ENCODE peak calls at places on chromosome 18, in six cellular contexts. V, R, D, I, B and C are unnamed samples.

GRCh38 chr18:12010187-12010802 is 29.0 kb downstream of the IMPA2 start:
- DNase-seq in I (no peak), R (no peak), D (no peak), V (no peak), B (no peak), C (no peak)

GRCh38 chr18:45050712-45051639 is 370.3 kb downstream of the SETBP1 start:
- DNase-seq in R (no peak), V (no peak), I (no peak), B (no peak), D (no peak), C (no peak)

GRCh38 chr18:69958422-69958821 is 10.7 kb upstream of the CD226 start:
- DNase-seq in I (no peak), D (no peak), R (no peak), V (no peak), B (no peak), C (no peak)

GRCh38 chr18:60910534-60910933 is 422.7 kb upstream of the CDH20 start:
- DNase-seq in R (no peak), I (no peak), B (no peak), D (no peak), V (no peak), C (no peak)

GRCh38 chr18:1648715-1649114 is 744.0 kb downstream of the ADCYAP1 start:
- DNase-seq in I (no peak), V (no peak), B (no peak), R (no peak), D (no peak), C (no peak)

GRCh38 chr18:64659186-64659585 is 510.3 kb upstream of the LINC00305 start:
- DNase-seq in V (no peak), D (no peak), B (no peak), I (no peak), R (no peak), C (no peak)

GRCh38 chr18:54263904-54264336 is 5.4 kb upstream of the POLI start:
- DNase-seq in R (no peak), V (no peak), I (no peak), B (no peak), D (no peak), C (no peak)

GRCh38 chr18:42931501-42931900 is 184.0 kb downstream of the RIT2 start:
- DNase-seq in I (no peak), R (no peak), B (peak), V (no peak), D (no peak), C (no peak)

GRCh38 chr18:57353940-57354461 is 1.6 kb downstream of the ST8SIA3 start:
- DNase-seq in V (no peak), R (no peak), D (no peak), B (peak), I (no peak), C (peak)

GRCh38 chr18:11052800-11053199 is 96.6 kb downstream of the PIEZO2 start:
- DNase-seq in B (no peak), R (no peak), I (no peak), V (no peak), D (no peak), C (no peak)

GRCh38 chr18:60549338-60549960 is 176.9 kb upstream of the MC4R start:
- DNase-seq in R (no peak), B (no peak), I (no peak), V (peak), D (no peak), C (peak)

GRCh38 chr18:34965108-34965507 is 76.1 kb upstream of the MAPRE2 start:
- DNase-seq in B (no peak), R (no peak), D (no peak), V (no peak), I (no peak), C (no peak)

GRCh38 chr18:8562065-8562464 is 47.2 kb upstream of the RAB12 start:
- DNase-seq in I (no peak), V (no peak), B (no peak), D (no peak), R (no peak), C (no peak)

GRCh38 chr18:9849407-9849961 is 36.3 kb upstream of the TXNDC2 start:
- DNase-seq in B (peak), R (no peak), I (peak), V (no peak), D (no peak), C (peak)

GRCh38 chr18:69217271-69217670 is 183.4 kb upstream of the DOK6 start:
- DNase-seq in V (no peak), B (no peak), R (no peak), D (no peak), I (no peak), C (no peak)

GRCh38 chr18:40414155-40414754 is 1540.8 kb upstream of the PIK3C3 start:
- DNase-seq in V (no peak), I (no peak), R (no peak), D (no peak), B (no peak), C (no peak)

GRCh38 chr18:44796505-44797198 is 116.0 kb downstream of the SETBP1 start:
- DNase-seq in V (no peak), D (no peak), I (no peak), B (no peak), R (no peak), C (no peak)

GRCh38 chr18:55900380-55900779 is 312.4 kb upstream of the TCF4 start:
- DNase-seq in B (no peak), R (no peak), D (no peak), I (no peak), V (no peak), C (no peak)

GRCh38 chr18:9531791-9532410 is 56.6 kb downstream of the RALBP1 start:
- DNase-seq in R (no peak), I (no peak), B (no peak), V (no peak), D (no peak), C (no peak)

DNA sequence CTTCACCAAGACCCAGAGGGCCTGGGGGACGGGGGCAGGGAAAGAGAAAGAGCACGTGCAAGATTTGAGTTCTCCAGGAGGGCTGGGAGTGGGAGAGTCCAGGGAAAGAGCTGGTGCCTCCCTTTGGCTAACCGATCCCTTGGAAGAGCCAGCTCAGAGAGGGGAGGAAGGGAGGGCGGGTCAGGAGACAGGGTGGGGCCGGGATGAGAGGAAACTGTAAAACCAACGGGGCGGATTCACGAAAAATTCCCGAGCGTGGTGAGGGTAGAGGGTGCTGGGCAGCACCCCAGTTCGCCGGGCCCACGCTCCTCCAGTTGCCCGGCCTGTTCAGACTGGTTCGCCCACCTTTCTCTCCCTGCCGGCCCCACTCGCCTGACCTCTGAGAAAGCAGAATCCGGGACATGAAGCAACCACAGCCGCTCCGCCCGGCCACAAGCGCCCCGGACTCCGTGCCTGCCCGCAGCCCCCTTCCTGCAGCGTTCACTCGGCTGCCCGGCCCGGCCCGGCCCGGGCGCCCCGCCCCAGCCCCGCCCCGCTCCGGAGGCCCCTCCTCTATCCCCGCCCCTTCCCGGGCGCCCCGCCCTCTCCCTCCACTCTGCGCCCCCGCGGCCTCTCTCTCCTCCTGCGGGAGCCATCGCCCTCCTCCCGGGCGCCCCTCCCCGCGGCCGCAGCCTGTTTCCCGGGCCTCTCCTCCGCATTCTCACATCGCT is 230.9 kb upstream of the SMAD2 start:
- DNase-seq in D (peak), V (no peak), I (peak), R (peak), B (peak), C (peak)
- TF ChIP-seq POLR2A in D (peak), V (no peak), I (no peak), R (no peak), B (peak), C (no peak)

GRCh38 chr18:14029512-14029911 is 102.7 kb downstream of the ZNF519 start:
- DNase-seq in I (no peak), B (no peak), V (no peak), R (no peak), D (no peak), C (no peak)

GRCh38 chr18:14025306-14025940 is 106.8 kb downstream of the ZNF519 start:
- DNase-seq in R (no peak), I (no peak), V (no peak), B (no peak), D (no peak), C (no peak)

DNA sequence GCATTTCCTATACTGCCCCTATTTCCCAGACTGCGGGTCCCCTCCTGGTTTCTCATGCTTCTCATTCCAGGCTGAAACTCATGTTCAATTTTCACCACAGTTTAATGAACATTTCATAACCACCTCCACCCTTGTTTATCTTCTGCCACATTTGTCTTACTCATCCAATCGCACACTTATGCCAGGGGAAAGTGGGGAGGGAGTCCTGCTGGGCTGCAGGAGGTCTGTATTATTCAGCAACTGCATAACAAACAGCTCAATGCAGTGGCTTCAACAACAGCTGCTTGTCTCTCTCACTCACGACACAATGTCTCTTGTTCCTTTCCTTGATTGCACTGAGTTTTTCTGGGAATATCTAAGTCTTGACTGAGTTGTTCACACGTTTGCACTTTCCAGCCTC is 106.0 kb downstream of the ZNF519 start:
- DNase-seq in D (no peak), I (no peak), B (no peak), V (no peak), R (no peak), C (peak)
- TF ChIP-seq POLR2A in D (no peak), I (no peak), B (no peak), V (no peak), R (no peak), C (no peak)

DNA sequence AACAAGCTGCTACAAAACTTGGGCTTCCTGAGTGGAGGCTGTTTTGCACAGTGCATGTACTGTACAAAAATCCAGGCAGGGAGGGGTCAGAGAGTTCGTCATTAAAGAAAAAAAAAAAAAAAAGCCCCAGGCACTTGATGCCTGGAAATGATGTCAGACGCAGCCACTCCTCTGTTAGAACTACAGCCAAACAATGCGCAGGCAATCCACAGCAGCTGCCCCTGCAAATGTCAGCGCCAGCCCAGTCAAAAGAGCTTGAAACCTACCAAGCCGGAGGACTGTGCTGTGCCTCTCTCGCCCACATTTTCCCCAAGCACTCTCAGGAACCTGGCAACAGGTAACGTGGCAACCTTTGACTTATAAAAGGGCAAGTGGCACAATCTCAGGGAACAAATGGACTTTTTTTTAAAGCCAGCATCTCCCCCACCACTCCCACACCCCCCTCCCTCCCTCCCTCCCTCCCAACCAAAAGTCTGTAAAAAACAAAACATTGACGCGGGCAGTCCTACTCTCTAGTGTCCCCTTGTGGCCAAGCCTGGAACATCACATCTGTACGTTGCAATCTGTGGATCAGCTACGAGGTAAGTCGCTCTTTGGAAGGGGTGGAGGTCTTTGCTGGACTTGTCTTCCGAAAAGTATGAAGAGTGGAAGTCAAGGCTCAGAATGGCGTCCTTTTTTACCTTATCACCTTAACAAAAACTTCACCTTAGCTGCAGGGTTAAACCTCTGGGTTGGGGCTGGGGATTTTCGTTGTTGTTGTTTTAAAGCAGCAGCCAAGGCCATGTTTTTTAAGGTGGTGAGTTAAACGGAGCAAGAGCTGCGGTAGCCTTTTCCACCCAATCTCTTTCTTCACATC is 144.2 kb downstream of the TGIF1 start:
- DNase-seq in B (peak), D (peak), I (peak), R (peak), V (peak), C (peak)
- TF ChIP-seq POLR2A in B (peak), D (peak), I (no peak), R (no peak), V (no peak), C (peak)

GRCh38 chr18:63162271-63163014 is 157.1 kb downstream of the BCL2 start:
- DNase-seq in I (peak), R (no peak), V (no peak), D (no peak), B (no peak), C (no peak)
- TF ChIP-seq POLR2A in I (no peak), R (no peak), V (no peak), D (no peak), B (no peak), C (no peak)

GRCh38 chr18:58865009-58865345 is 300 bp downstream of the ZNF532 start:
- DNase-seq in B (no peak), I (no peak), V (no peak), R (no peak), D (no peak), C (no peak)

GRCh38 chr18:58862404-58862803 is 2.3 kb upstream of the ZNF532 start:
- DNase-seq in I (no peak), R (no peak), D (no peak), B (no peak), V (no peak), C (no peak)

GRCh38 chr18:58862851-58863538 is 1.7 kb upstream of the ZNF532 start:
- DNase-seq in I (peak), R (no peak), V (peak), D (no peak), B (peak), C (peak)

GRCh38 chr18:58861853-58862252 is 2.8 kb upstream of the ZNF532 start:
- DNase-seq in B (no peak), D (no peak), V (no peak), I (no peak), R (no peak), C (no peak)

GRCh38 chr18:58863539-58864145 is 1.0 kb upstream of the ZNF532 start:
- DNase-seq in D (no peak), I (peak), B (peak), R (no peak), V (no peak), C (peak)
- TF ChIP-seq POLR2A in D (peak), I (no peak), B (no peak), R (no peak), V (no peak), C (no peak)

GRCh38 chr18:21602302-21602592 is 1.7 kb upstream of the ESCO1 start:
- DNase-seq in B (no peak), R (no peak), D (no peak), I (no peak), V (no peak), C (no peak)

GRCh38 chr18:21597616-21598015 is 2.9 kb downstream of the ESCO1 start:
- DNase-seq in B (no peak), D (no peak), R (no peak), V (no peak), I (no peak), C (no peak)

GRCh38 chr18:21598726-21599584 is 1.5 kb downstream of the ESCO1 start:
- DNase-seq in D (no peak), B (no peak), I (peak), R (no peak), V (peak), C (peak)

GRCh38 chr18:21599585-21600525 is 649 bp downstream of the ESCO1 start:
- DNase-seq in B (peak), I (peak), D (no peak), R (peak), V (no peak), C (peak)

GRCh38 chr18:21600526-21601410 is at the start of gene ESCO1:
- DNase-seq in D (peak), V (peak), I (peak), B (peak), R (peak), C (peak)
- TF ChIP-seq POLR2A in D (peak), V (no peak), I (no peak), B (peak), R (peak), C (peak)

GRCh38 chr18:25990473-25990872 is 99.9 kb downstream of the SS18 start:
- DNase-seq in D (no peak), V (no peak), B (no peak), I (no peak), R (no peak), C (peak)

GRCh38 chr18:25998461-25998860 is 92.0 kb downstream of the SS18 start:
- DNase-seq in V (no peak), I (no peak), R (no peak), B (no peak), D (no peak), C (no peak)

GRCh38 chr18:25992566-25992965 is 97.8 kb downstream of the SS18 start:
- DNase-seq in R (no peak), B (no peak), D (no peak), V (no peak), I (no peak), C (no peak)
- TF ChIP-seq POLR2A in R (no peak), B (no peak), D (no peak), V (no peak), I (no peak), C (no peak)

GRCh38 chr18:2971741-2972552 is 41.0 kb downstream of the LPIN2 start:
- DNase-seq in R (peak), V (no peak), I (peak), B (no peak), D (no peak), C (peak)

GRCh38 chr18:2968559-2968958 is 44.4 kb downstream of the LPIN2 start:
- DNase-seq in V (no peak), I (no peak), R (no peak), D (no peak), B (no peak), C (no peak)

GRCh38 chr18:2969695-2970094 is 43.2 kb downstream of the LPIN2 start:
- DNase-seq in R (no peak), B (no peak), D (no peak), I (no peak), V (no peak), C (peak)

GRCh38 chr18:2970344-2970743 is 42.6 kb downstream of the LPIN2 start:
- DNase-seq in I (no peak), B (no peak), D (no peak), R (no peak), V (no peak), C (peak)

GRCh38 chr18:2970762-2971659 is 41.9 kb downstream of the LPIN2 start:
- DNase-seq in D (no peak), V (no peak), B (no peak), I (peak), R (no peak), C (peak)
- TF ChIP-seq POLR2A in D (peak), V (no peak), B (no peak), I (peak), R (no peak), C (no peak)

DNA sequence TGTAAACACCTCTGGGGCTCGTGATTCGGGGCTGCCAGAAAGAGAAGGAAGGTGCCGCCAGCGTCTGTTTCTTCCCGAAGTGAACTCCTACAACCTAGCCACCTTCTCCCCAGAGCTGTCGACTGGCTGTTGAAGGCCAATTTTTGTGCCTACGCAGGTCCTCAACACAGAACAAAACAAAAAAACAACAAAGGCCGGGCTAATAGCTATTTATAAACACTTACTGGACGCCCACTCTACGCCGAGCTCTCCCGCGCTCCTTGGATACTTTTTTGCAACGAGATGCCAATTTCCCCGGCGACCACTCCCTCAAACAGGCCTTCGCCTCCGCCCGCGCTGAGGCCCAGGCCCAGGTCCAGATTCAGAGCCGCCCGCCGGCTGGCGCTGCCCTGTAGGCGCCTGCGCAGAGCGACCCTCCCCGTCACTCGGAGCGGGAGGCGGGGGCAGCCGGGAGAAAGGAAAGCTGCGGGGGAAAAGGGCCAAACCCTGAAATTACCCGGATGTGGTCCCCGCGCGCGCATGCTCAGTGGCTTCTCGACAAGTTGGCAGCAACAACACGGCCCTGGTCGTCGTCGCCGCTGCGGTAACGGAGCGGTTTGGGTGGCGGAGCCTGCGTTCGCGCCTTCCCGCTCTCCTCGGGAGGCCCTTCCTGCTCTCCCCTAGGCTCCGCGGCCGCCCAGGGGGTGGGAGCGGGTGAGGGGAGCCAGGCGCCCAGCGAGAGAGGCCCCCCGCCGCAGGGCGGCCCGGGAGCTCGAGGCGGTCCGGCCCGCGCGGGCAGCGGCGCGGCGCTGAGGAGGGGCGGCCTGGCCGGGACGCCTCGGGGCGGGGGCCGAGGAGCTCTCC is at the start of gene SMAD4:
- DNase-seq in B (peak), V (peak), R (peak), I (peak), D (peak), C (peak)
- TF ChIP-seq POLR2A in B (peak), V (peak), R (peak), I (no peak), D (peak), C (peak)